ENCODE peak calls at places on chromosome 12, in eight cellular contexts. Y is D721Med, E is NCI-H2081, F is sigmoid colon, X is HT1080, M is IMR-90, B is heart left ventricle, J is neural progenitor cell. H is an unnamed sample.

GRCh38 chr12:33988888-33989287 is 33.4 kb upstream of the ALG10 start:
- DNase-seq in M (no peak), E (no peak), J (peak), F (no peak), B (no peak), X (peak), Y (no peak), H (no peak)

GRCh38 chr12:90653051-90653450 is 301.9 kb downstream of the CCER1 start:
- DNase-seq in X (no peak), Y (no peak), B (no peak), J (no peak), M (peak), E (no peak), F (no peak), H (no peak)

GRCh38 chr12:13000935-13001724 is 1.1 kb upstream of the HEBP1 start:
- DNase-seq in X (peak), F (peak), B (peak), Y (peak), M (peak), E (peak), J (peak), H (no peak)

GRCh38 chr12:131345521-131346436 is 365.1 kb upstream of the SFSWAP start:
- DNase-seq in M (no peak), F (no peak), Y (no peak), E (no peak), X (no peak), J (no peak), B (no peak), H (peak)

GRCh38 chr12:104890463-104891096 is 67.5 kb downstream of the SLC41A2 start:
- DNase-seq in E (no peak), Y (no peak), B (no peak), M (no peak), F (no peak), J (no peak), X (no peak), H (no peak)

GRCh38 chr12:57479043-57479375 is 657 bp downstream of the ARHGAP9 start:
- DNase-seq in M (no peak), X (no peak), E (no peak), F (no peak), J (no peak), B (no peak), Y (no peak), H (no peak)

GRCh38 chr12:78398750-78399149 is 465.8 kb upstream of the SYT1 start:
- DNase-seq in E (no peak), J (no peak), M (no peak), F (no peak), X (peak), Y (no peak), B (no peak), H (no peak)

GRCh38 chr12:52643233-52644077 is 8.6 kb downstream of the KRT2 start:
- DNase-seq in F (no peak), M (no peak), Y (no peak), X (no peak), J (no peak), E (no peak), B (no peak), H (peak)

GRCh38 chr12:45216297-45216982 is 545 bp downstream of the ANO6 start:
- DNase-seq in B (peak), F (peak), E (peak), M (peak), Y (no peak), J (peak), X (peak), H (peak)

GRCh38 chr12:32158525-32158924 is 51.9 kb downstream of the BICD1 start:
- DNase-seq in M (no peak), J (no peak), F (no peak), E (no peak), X (no peak), Y (no peak), B (no peak), H (no peak)

GRCh38 chr12:104792570-104792969 is 165.5 kb downstream of the SLC41A2 start:
- DNase-seq in B (peak), E (no peak), F (peak), Y (no peak), M (peak), J (no peak), X (peak), H (peak)

GRCh38 chr12:52696588-52696987 is 6.7 kb downstream of the KRT77 start:
- DNase-seq in Y (no peak), F (no peak), B (no peak), E (no peak), M (no peak), J (no peak), X (no peak), H (no peak)

GRCh38 chr12:79223210-79223609 is 358.6 kb downstream of the SYT1 start:
- DNase-seq in J (no peak), Y (no peak), F (no peak), M (no peak), X (no peak), B (no peak), E (no peak), H (no peak)

GRCh38 chr12:7934560-7935463 is 1.2 kb downstream of the SLC2A3 start:
- DNase-seq in B (no peak), Y (no peak), F (no peak), E (no peak), J (peak), X (no peak), M (no peak), H (no peak)

GRCh38 chr12:62009445-62009844 is 250.8 kb upstream of the USP15 start:
- DNase-seq in F (no peak), E (no peak), Y (no peak), J (no peak), B (no peak), X (no peak), M (no peak), H (no peak)

GRCh38 chr12:3231399-3231876 is 154.3 kb downstream of the TSPAN9 start:
- DNase-seq in B (no peak), Y (no peak), M (no peak), F (no peak), J (peak), E (no peak), X (no peak), H (no peak)

GRCh38 chr12:80033457-80033856 is 65.9 kb upstream of the OTOGL start:
- DNase-seq in M (peak), B (no peak), Y (no peak), J (no peak), X (peak), F (no peak), E (no peak), H (no peak)

GRCh38 chr12:120194534-120195395 is at the start of gene GCN1:
- DNase-seq in F (peak), J (peak), M (peak), E (peak), Y (peak), X (peak), B (peak), H (peak)

GRCh38 chr12:49698619-49699545 is 8.3 kb downstream of the FMNL3 start:
- DNase-seq in E (no peak), F (peak), X (peak), B (peak), M (peak), Y (no peak), J (peak), H (peak)

GRCh38 chr12:123094349-123095073 is 56.4 kb downstream of the PITPNM2 start:
- DNase-seq in B (no peak), E (no peak), F (peak), X (peak), Y (no peak), M (peak), J (no peak), H (no peak)

GRCh38 chr12:74891276-74891675 is 318.4 kb downstream of the KCNC2 start:
- DNase-seq in X (no peak), M (no peak), Y (no peak), E (no peak), F (no peak), B (no peak), J (no peak), H (no peak)

GRCh38 chr12:56229819-56230448 is at the start of gene SLC39A5:
- DNase-seq in F (no peak), B (no peak), X (no peak), M (no peak), E (no peak), Y (no peak), J (no peak), H (no peak)

GRCh38 chr12:82097438-82097837 is 260.7 kb downstream of the CCDC59 start:
- DNase-seq in Y (no peak), F (no peak), M (no peak), X (no peak), B (no peak), E (no peak), J (no peak), H (no peak)

GRCh38 chr12:50050410-50051280 is 6.8 kb upstream of the ASIC1 start:
- DNase-seq in X (no peak), F (peak), M (peak), Y (peak), J (peak), E (no peak), B (peak), H (peak)

GRCh38 chr12:111429760-111430417 is 24.2 kb downstream of the SH2B3 start:
- DNase-seq in B (peak), Y (no peak), E (no peak), J (no peak), F (no peak), X (no peak), M (no peak), H (no peak)

H was measured in right atrium auricular region.